ENCODE peak calls at places on chromosome 11, in four cellular contexts. One of them, this sample, is unnamed.

GRCh38 chr11:82494988-82495432 is 238.7 kb downstream of the FAM181B start:
- DNase-seq in thoracic aorta: no peak
- DNase-seq in transverse colon: no peak
- DNase-seq in pancreas: no peak
- DNase-seq in this sample: no peak

GRCh38 chr11:103601230-103601846 is 435.1 kb upstream of the DDI1 start:
- DNase-seq in thoracic aorta: no peak
- DNase-seq in transverse colon: no peak
- DNase-seq in pancreas: no peak
- DNase-seq in this sample: no peak

GRCh38 chr11:19398772-19399542 is 158.2 kb upstream of the E2F8 start:
- DNase-seq in thoracic aorta: no peak
- DNase-seq in transverse colon: peak
- DNase-seq in pancreas: no peak
- DNase-seq in this sample: no peak

GRCh38 chr11:66192181-66192888 is 76.1 kb upstream of the RAB1B start:
- DNase-seq in thoracic aorta: no peak
- DNase-seq in transverse colon: no peak
- DNase-seq in pancreas: no peak
- DNase-seq in this sample: no peak

GRCh38 chr11:70201876-70202861 is 927 bp upstream of the FADD start:
- DNase-seq in thoracic aorta: no peak
- DNase-seq in transverse colon: no peak
- DNase-seq in pancreas: peak
- DNase-seq in this sample: no peak

GRCh38 chr11:65710424-65710823 is 1.6 kb upstream of the KAT5 start:
- DNase-seq in thoracic aorta: no peak
- DNase-seq in transverse colon: no peak
- DNase-seq in pancreas: no peak
- DNase-seq in this sample: no peak

GRCh38 chr11:75938543-75938942 is 123.5 kb downstream of the UVRAG start:
- DNase-seq in thoracic aorta: no peak
- DNase-seq in transverse colon: no peak
- DNase-seq in pancreas: no peak
- DNase-seq in this sample: no peak

GRCh38 chr11:79594839-79595238 is 154.0 kb upstream of the TENM4 start:
- DNase-seq in thoracic aorta: no peak
- DNase-seq in transverse colon: no peak
- DNase-seq in pancreas: no peak
- DNase-seq in this sample: no peak

GRCh38 chr11:103662880-103663279 is 373.6 kb upstream of the DDI1 start:
- DNase-seq in thoracic aorta: no peak
- DNase-seq in transverse colon: no peak
- DNase-seq in pancreas: no peak
- DNase-seq in this sample: no peak

GRCh38 chr11:70313945-70314344 is 43.5 kb downstream of the PPFIA1 start:
- DNase-seq in thoracic aorta: no peak
- DNase-seq in transverse colon: no peak
- DNase-seq in pancreas: no peak
- DNase-seq in this sample: no peak

GRCh38 chr11:114074546-114075342 is 15.2 kb downstream of the ZBTB16 start:
- DNase-seq in thoracic aorta: no peak
- DNase-seq in transverse colon: no peak
- DNase-seq in pancreas: peak
- DNase-seq in this sample: no peak

GRCh38 chr11:114075891-114076441 is 16.5 kb downstream of the ZBTB16 start:
- DNase-seq in thoracic aorta: no peak
- DNase-seq in transverse colon: no peak
- DNase-seq in pancreas: peak
- DNase-seq in this sample: peak

GRCh38 chr11:114075343-114075610 is 15.8 kb downstream of the ZBTB16 start:
- DNase-seq in thoracic aorta: no peak
- DNase-seq in transverse colon: no peak
- DNase-seq in pancreas: peak
- DNase-seq in this sample: no peak

GRCh38 chr11:114072978-114073377 is 13.5 kb downstream of the ZBTB16 start:
- DNase-seq in thoracic aorta: no peak
- DNase-seq in transverse colon: no peak
- DNase-seq in pancreas: peak
- DNase-seq in this sample: no peak

DNA sequence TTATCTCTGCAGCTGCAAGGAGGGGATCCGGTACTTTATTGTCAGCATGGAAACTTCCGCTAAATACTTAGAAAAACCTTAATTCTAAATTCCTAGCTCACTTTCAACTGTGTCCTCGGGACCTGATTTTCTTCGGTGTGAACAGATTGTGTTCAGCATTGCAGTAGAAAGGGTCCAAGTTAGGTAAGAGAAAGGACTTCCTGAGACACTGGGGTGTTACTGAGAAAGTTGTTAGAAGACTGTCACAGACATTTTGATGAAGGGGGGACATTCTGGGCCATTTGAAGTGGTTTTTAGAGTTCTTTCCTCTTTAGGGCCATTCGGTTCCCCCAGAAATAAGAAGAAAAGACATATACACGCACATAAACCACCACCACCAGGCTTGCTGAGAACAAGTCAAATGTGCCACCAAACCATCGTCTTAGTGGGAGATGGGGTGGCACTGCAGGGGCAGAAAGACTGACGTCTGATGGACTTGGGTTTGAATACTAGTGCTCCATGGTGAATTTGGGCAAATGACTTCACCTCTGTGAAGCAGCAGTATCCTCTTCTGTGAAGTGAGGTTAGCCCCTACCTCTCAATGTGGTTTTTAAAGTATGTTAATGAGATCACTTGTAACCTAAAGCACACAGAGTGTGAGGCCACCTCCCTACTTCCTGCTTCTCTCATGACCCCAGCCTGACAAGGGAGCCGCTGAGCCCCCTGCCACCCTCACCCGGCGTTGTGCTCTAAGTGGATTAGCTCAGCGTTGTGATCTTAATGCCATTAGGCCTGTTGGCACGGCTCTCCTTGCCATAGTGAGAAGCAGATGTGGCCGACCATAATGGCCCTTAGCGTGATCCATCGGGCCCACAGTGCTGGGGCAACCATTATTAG is 14.2 kb downstream of the ZBTB16 start:
- DNase-seq in thoracic aorta: no peak
- DNase-seq in transverse colon: no peak
- DNase-seq in pancreas: peak
- DNase-seq in this sample: no peak
- H3K27ac ChIP-seq in thoracic aorta: no peak
- H3K27ac ChIP-seq in transverse colon: no peak
- H3K27ac ChIP-seq in pancreas: no peak
- H3K27ac ChIP-seq in this sample: no peak

GRCh38 chr11:117884994-117885393 is 8.5 kb upstream of the FXYD6 start:
- DNase-seq in thoracic aorta: no peak
- DNase-seq in transverse colon: no peak
- DNase-seq in pancreas: no peak
- DNase-seq in this sample: no peak

GRCh38 chr11:117883063-117883462 is 6.6 kb upstream of the FXYD6 start:
- DNase-seq in thoracic aorta: no peak
- DNase-seq in transverse colon: no peak
- DNase-seq in pancreas: no peak
- DNase-seq in this sample: no peak

GRCh38 chr11:117881217-117881616 is 4.8 kb upstream of the FXYD6 start:
- DNase-seq in thoracic aorta: no peak
- DNase-seq in transverse colon: no peak
- DNase-seq in pancreas: no peak
- DNase-seq in this sample: no peak

GRCh38 chr11:117879516-117880480 is 3.3 kb upstream of the FXYD6 start:
- DNase-seq in thoracic aorta: no peak
- DNase-seq in transverse colon: no peak
- DNase-seq in pancreas: no peak
- DNase-seq in this sample: no peak

DNA sequence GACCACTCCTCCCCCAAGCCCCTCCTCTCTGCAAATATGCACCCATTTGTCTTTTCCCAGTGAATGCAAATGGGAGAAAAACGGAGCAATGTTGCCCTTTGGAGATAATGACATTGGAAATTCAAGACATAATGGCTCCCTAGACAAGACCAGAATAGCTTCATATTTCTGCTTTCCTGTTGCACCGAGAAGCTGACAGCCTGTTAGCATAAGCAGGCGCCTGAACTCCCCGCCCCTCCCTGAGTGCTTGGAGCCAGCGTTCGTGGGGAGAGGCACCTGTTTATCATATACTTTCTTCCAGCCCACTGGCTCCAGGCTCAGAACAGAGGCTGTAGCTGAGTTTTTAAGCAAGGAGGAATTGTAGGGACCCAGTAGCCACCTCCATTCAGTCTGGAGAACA is 6.1 kb upstream of the FXYD6 start:
- DNase-seq in thoracic aorta: no peak
- DNase-seq in transverse colon: no peak
- DNase-seq in pancreas: no peak
- DNase-seq in this sample: no peak
- H3K27ac ChIP-seq in thoracic aorta: no peak
- H3K27ac ChIP-seq in transverse colon: peak
- H3K27ac ChIP-seq in pancreas: no peak
- H3K27ac ChIP-seq in this sample: no peak

GRCh38 chr11:128573674-128574073 is 13.7 kb downstream of the ETS1 start:
- DNase-seq in thoracic aorta: no peak
- DNase-seq in transverse colon: no peak
- DNase-seq in pancreas: no peak
- DNase-seq in this sample: no peak

GRCh38 chr11:128576555-128576954 is 10.8 kb downstream of the ETS1 start:
- DNase-seq in thoracic aorta: no peak
- DNase-seq in transverse colon: no peak
- DNase-seq in pancreas: no peak
- DNase-seq in this sample: no peak

GRCh38 chr11:128574576-128575011 is 12.8 kb downstream of the ETS1 start:
- DNase-seq in thoracic aorta: no peak
- DNase-seq in transverse colon: no peak
- DNase-seq in pancreas: no peak
- DNase-seq in this sample: no peak

GRCh38 chr11:128575174-128575955 is 12.0 kb downstream of the ETS1 start:
- DNase-seq in thoracic aorta: no peak
- DNase-seq in transverse colon: no peak
- DNase-seq in pancreas: no peak
- DNase-seq in this sample: no peak

DNA sequence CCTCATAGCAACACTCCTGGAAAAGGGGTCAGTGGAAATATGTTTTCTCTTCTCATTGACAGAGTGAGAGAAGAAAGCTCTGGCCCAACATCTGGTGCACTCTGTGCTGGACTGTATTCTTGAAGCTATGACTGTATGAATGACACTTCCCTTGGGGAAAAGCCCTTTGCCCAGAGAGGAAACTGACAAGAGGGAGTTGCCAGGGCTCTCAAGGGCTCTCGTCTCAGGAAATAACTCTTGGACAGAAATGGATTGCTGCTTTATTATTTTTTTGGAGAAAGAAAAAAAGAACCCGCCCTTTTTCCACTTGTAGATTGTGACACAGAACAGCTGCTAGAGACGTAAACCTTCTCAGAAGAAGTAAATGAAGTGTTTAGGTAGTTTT is 11.4 kb downstream of the ETS1 start:
- DNase-seq in thoracic aorta: no peak
- DNase-seq in transverse colon: peak
- DNase-seq in pancreas: no peak
- DNase-seq in this sample: no peak
- H3K27ac ChIP-seq in thoracic aorta: no peak
- H3K27ac ChIP-seq in transverse colon: peak
- H3K27ac ChIP-seq in pancreas: no peak
- H3K27ac ChIP-seq in this sample: no peak

DNA sequence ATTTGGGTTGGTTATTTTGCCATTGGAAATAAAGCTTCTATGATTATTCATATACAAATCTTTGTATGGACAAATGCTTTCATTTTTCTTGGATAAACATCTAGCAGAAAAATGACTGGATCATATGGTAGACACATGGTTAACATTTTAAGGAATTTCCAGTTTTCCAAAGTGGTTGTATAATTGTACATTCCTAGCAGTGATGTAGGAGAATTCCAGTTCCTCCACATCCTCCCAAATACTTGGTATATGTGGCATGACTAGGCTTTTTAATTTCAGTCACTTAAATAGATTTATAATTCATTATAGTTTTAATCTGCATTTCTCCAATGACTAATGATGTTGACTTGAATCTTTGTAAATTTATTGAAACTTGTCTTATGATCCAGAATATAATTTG is 246.1 kb upstream of the NCAM1 start:
- DNase-seq in thoracic aorta: no peak
- DNase-seq in transverse colon: no peak
- DNase-seq in pancreas: no peak
- DNase-seq in this sample: no peak
- H3K27ac ChIP-seq in thoracic aorta: no peak
- H3K27ac ChIP-seq in transverse colon: no peak
- H3K27ac ChIP-seq in pancreas: no peak
- H3K27ac ChIP-seq in this sample: no peak

GRCh38 chr11:793556-793955 is 3.7 kb upstream of the CEND1 start:
- DNase-seq in thoracic aorta: no peak
- DNase-seq in transverse colon: no peak
- DNase-seq in pancreas: peak
- DNase-seq in this sample: no peak
- H3K27ac ChIP-seq in thoracic aorta: no peak
- H3K27ac ChIP-seq in transverse colon: no peak
- H3K27ac ChIP-seq in pancreas: no peak
- H3K27ac ChIP-seq in this sample: no peak

GRCh38 chr11:122192634-122193245 is 76.7 kb upstream of the BLID start:
- DNase-seq in thoracic aorta: no peak
- DNase-seq in transverse colon: no peak
- DNase-seq in pancreas: no peak
- DNase-seq in this sample: no peak

GRCh38 chr11:122189259-122189658 is 73.2 kb upstream of the BLID start:
- DNase-seq in thoracic aorta: no peak
- DNase-seq in transverse colon: no peak
- DNase-seq in pancreas: no peak
- DNase-seq in this sample: no peak

GRCh38 chr11:122183933-122184332 is 67.9 kb upstream of the BLID start:
- DNase-seq in thoracic aorta: no peak
- DNase-seq in transverse colon: no peak
- DNase-seq in pancreas: no peak
- DNase-seq in this sample: no peak

GRCh38 chr11:122186439-122187080 is 70.5 kb upstream of the BLID start:
- DNase-seq in thoracic aorta: no peak
- DNase-seq in transverse colon: no peak
- DNase-seq in pancreas: no peak
- DNase-seq in this sample: no peak

GRCh38 chr11:122187373-122188165 is 71.6 kb upstream of the BLID start:
- DNase-seq in thoracic aorta: no peak
- DNase-seq in transverse colon: no peak
- DNase-seq in pancreas: no peak
- DNase-seq in this sample: no peak
- H3K27ac ChIP-seq in thoracic aorta: peak
- H3K27ac ChIP-seq in transverse colon: no peak
- H3K27ac ChIP-seq in pancreas: no peak
- H3K27ac ChIP-seq in this sample: no peak

GRCh38 chr11:61273151-61274078 is 21.7 kb downstream of the VWCE start:
- DNase-seq in thoracic aorta: no peak
- DNase-seq in transverse colon: peak
- DNase-seq in pancreas: no peak
- DNase-seq in this sample: no peak
- H3K27ac ChIP-seq in thoracic aorta: no peak
- H3K27ac ChIP-seq in transverse colon: no peak
- H3K27ac ChIP-seq in pancreas: no peak
- H3K27ac ChIP-seq in this sample: no peak

This sample was measured in caudate nucleus.